ENCODE peak calls at places on chromosomes 16 and 17, in seven cellular contexts. D, Y, V, P, T, Q and B are unnamed samples.

GRCh38 chr16:8872967-8873865 is 4.4 kb upstream of the CARHSP1 start:
- DNase-seq in T (no peak), V (no peak), Y (no peak), Q (no peak), D (no peak), P (no peak), B (no peak)

GRCh38 chr16:69406780-69407331 is 17.6 kb upstream of the CYB5B start:
- DNase-seq in T (peak), P (no peak), Y (no peak), Q (no peak), V (no peak), D (no peak), B (no peak)

GRCh38 chr17:61309857-61310256 is 89.8 kb upstream of the TBX2 start:
- DNase-seq in V (no peak), T (no peak), Y (no peak), D (no peak), P (no peak), Q (peak), B (no peak)

GRCh38 chr17:50266384-50267073 is 7.7 kb upstream of the TMEM92 start:
- DNase-seq in Y (no peak), P (peak), T (peak), D (no peak), Q (peak), V (peak), B (no peak)

GRCh38 chr16:79210629-79211028 is 389.9 kb downstream of the MAF start:
- DNase-seq in T (no peak), D (no peak), Q (no peak), Y (no peak), V (no peak), P (no peak), B (no peak)

GRCh38 chr17:33520404-33521032 is 227.4 kb upstream of the ASIC2 start:
- DNase-seq in Q (no peak), V (no peak), D (peak), P (no peak), Y (no peak), T (no peak), B (peak)

GRCh38 chr16:23508589-23509440 is 1.5 kb downstream of the GGA2 start:
- DNase-seq in P (no peak), T (no peak), Y (no peak), Q (no peak), D (no peak), V (no peak), B (no peak)

GRCh38 chr17:78501241-78502036 is 75.8 kb downstream of the DNAH17 start:
- DNase-seq in P (peak), T (no peak), V (no peak), Y (no peak), D (no peak), Q (no peak), B (no peak)

GRCh38 chr17:17538417-17539391 is 42.5 kb upstream of the RASD1 start:
- DNase-seq in V (no peak), Y (no peak), D (no peak), P (no peak), T (peak), Q (no peak), B (no peak)

GRCh38 chr17:81870155-81870977 is 771 bp downstream of the ARHGDIA start:
- DNase-seq in Q (no peak), P (peak), Y (no peak), V (no peak), T (no peak), D (no peak), B (peak)

GRCh38 chr17:49015924-49016774 is 19.0 kb downstream of the IGF2BP1 start:
- DNase-seq in D (no peak), V (no peak), Q (no peak), Y (no peak), P (no peak), T (no peak), B (no peak)

GRCh38 chr17:74972107-74972972 is at the start of gene HID1:
- DNase-seq in Y (no peak), T (peak), D (peak), V (no peak), P (peak), Q (no peak), B (no peak)

GRCh38 chr16:14244344-14245010 is 173.4 kb downstream of the MRTFB start:
- DNase-seq in P (no peak), D (no peak), V (no peak), Y (no peak), T (no peak), Q (peak), B (no peak)

GRCh38 chr17:50024808-50025207 is 29.8 kb upstream of the DLX3 start:
- DNase-seq in P (no peak), V (no peak), D (no peak), Y (no peak), Q (no peak), T (no peak), B (no peak)

GRCh38 chr16:19167710-19168172 is 299 bp upstream of the SYT17 start:
- DNase-seq in D (no peak), Q (no peak), Y (no peak), T (peak), V (no peak), P (peak), B (no peak)

GRCh38 chr16:58510776-58511628 is 4.3 kb upstream of the SETD6 start:
- DNase-seq in V (peak), Y (no peak), P (peak), D (no peak), Q (no peak), T (no peak), B (no peak)

GRCh38 chr17:45994987-45995386 is 4.1 kb upstream of the STH start:
- DNase-seq in T (peak), P (no peak), Y (no peak), Q (no peak), V (no peak), D (no peak), B (no peak)

GRCh38 chr17:82356028-82356427 is 3.0 kb upstream of the TEX19 start:
- DNase-seq in P (peak), V (no peak), T (peak), Y (no peak), Q (no peak), D (no peak), B (no peak)

GRCh38 chr17:42674755-42675347 is 1.9 kb downstream of the PLEKHH3 start:
- DNase-seq in D (no peak), T (no peak), Y (no peak), Q (no peak), P (peak), V (no peak), B (no peak)

GRCh38 chr17:4162366-4162765 is 19.4 kb downstream of the CYB5D2 start:
- DNase-seq in T (no peak), V (no peak), D (no peak), P (no peak), Y (no peak), Q (no peak), B (no peak)

GRCh38 chr17:8439681-8440080 is 4.0 kb downstream of the NDEL1 start:
- DNase-seq in Q (no peak), Y (no peak), P (no peak), V (no peak), D (no peak), T (no peak), B (no peak)

GRCh38 chr16:88815901-88816589 is 4.3 kb upstream of the APRT start:
- DNase-seq in T (no peak), P (no peak), Q (no peak), V (no peak), D (no peak), Y (no peak), B (no peak)

GRCh38 chr17:75084039-75084660 is 3.6 kb upstream of the SLC16A5 start:
- DNase-seq in V (no peak), Q (no peak), Y (no peak), P (no peak), D (no peak), T (peak), B (no peak)

GRCh38 chr17:32494621-32495346 is 8.0 kb downstream of the CDK5R1 start:
- DNase-seq in Y (no peak), P (no peak), D (peak), Q (no peak), T (no peak), V (no peak), B (no peak)

GRCh38 chr17:81392909-81393654 is 2.2 kb upstream of the BAHCC1 start:
- DNase-seq in P (no peak), Y (no peak), Q (no peak), V (no peak), D (no peak), T (no peak), B (no peak)

GRCh38 chr17:78151514-78152008 is 5.4 kb downstream of the C17orf99 start:
- DNase-seq in D (no peak), P (no peak), T (peak), V (no peak), Q (no peak), Y (no peak), B (no peak)

GRCh38 chr17:81315170-81315884 is 20.2 kb upstream of the SLC38A10 start:
- DNase-seq in D (no peak), P (no peak), V (no peak), Y (no peak), Q (no peak), T (no peak), B (no peak)

GRCh38 chr16:30033270-30033669 is 2.2 kb upstream of the TLCD3B start:
- DNase-seq in T (no peak), P (no peak), Q (no peak), Y (no peak), D (no peak), V (no peak), B (no peak)

GRCh38 chr17:62052765-62053338 is 12.2 kb downstream of the MED13 start:
- DNase-seq in V (no peak), Y (no peak), D (no peak), Q (no peak), P (no peak), T (no peak), B (no peak)

GRCh38 chr16:78444-79145 is 570 bp downstream of the MPG start:
- DNase-seq in D (no peak), Y (no peak), Q (no peak), P (no peak), V (no peak), T (no peak), B (no peak)

GRCh38 chr17:33072421-33073175 is 81.0 kb downstream of the SPACA3 start:
- DNase-seq in V (no peak), Y (no peak), Q (no peak), D (no peak), T (no peak), P (no peak), B (no peak)

DNA sequence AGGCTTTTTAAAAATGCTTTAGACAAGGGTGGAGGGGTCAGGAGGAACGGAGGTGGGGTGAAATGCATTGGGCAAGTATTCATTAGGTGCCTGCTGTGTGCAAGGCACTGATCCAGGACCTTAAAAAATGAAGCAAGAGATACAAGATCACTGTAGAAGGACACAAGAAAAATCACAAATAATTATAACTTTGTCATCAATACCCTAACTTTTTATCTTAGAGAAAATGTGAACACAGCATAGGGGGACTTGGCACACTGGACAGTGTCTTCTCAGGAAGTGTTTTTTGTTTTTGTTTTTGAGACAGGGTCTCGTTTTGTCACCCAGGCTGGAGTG is 7.0 kb downstream of the EPOP start:
- DNase-seq in V (no peak), Y (no peak), T (no peak), P (no peak), Q (no peak), D (no peak), B (no peak)
- TF ChIP-seq CTCF in V (no peak), Y (no peak), T (peak), P (no peak), Q (no peak), D (no peak), B (no peak)

GRCh38 chr17:59607817-59608403 is 11.8 kb upstream of the CLTC start:
- DNase-seq in D (no peak), Q (no peak), Y (no peak), P (no peak), V (no peak), T (no peak), B (no peak)
- TF ChIP-seq CTCF in D (no peak), Q (no peak), Y (no peak), P (peak), V (peak), T (peak), B (no peak)

GRCh38 chr16:82580293-82580900 is 46.4 kb upstream of the CDH13 start:
- DNase-seq in T (no peak), Q (no peak), P (no peak), D (peak), Y (no peak), V (no peak), B (no peak)
- TF ChIP-seq CTCF in T (peak), Q (peak), P (peak), D (peak), Y (peak), V (no peak), B (no peak)

GRCh38 chr16:72910371-72910770 is 137.6 kb downstream of the ZFHX3 start:
- DNase-seq in D (no peak), P (no peak), T (no peak), V (no peak), Q (no peak), Y (no peak), B (no peak)

GRCh38 chr16:72915331-72915730 is 132.6 kb downstream of the ZFHX3 start:
- DNase-seq in Y (no peak), P (no peak), V (no peak), D (no peak), T (no peak), Q (no peak), B (no peak)

GRCh38 chr16:72910875-72911274 is 137.1 kb downstream of the ZFHX3 start:
- DNase-seq in D (no peak), Y (no peak), V (no peak), P (no peak), Q (no peak), T (no peak), B (no peak)

GRCh38 chr16:72909196-72909595 is 138.7 kb downstream of the ZFHX3 start:
- DNase-seq in D (no peak), V (no peak), Y (no peak), P (no peak), T (no peak), Q (no peak), B (no peak)

DNA sequence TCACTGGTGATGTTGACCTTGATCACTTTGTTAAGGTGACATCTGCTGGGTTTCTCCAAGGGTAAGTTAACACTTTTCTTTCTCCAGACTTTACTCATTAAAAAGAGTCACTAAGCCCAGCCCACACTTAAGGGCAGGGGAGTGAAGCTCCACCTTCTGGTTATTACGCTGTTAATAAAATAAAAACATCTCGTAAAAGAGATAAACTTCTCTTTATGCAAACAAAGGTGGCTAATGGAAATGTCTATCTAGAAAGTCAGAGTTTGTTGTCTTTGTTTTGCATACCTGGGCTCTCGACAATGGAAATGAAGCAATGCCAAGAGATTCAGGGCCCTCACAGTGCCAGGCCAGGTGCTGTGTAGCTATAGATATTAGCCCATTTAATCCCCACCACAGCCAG is 134.4 kb downstream of the ZFHX3 start:
- DNase-seq in V (no peak), P (no peak), Y (no peak), D (no peak), T (peak), Q (no peak), B (no peak)
- TF ChIP-seq CTCF in V (no peak), P (no peak), Y (no peak), D (no peak), T (no peak), Q (no peak), B (no peak)

DNA sequence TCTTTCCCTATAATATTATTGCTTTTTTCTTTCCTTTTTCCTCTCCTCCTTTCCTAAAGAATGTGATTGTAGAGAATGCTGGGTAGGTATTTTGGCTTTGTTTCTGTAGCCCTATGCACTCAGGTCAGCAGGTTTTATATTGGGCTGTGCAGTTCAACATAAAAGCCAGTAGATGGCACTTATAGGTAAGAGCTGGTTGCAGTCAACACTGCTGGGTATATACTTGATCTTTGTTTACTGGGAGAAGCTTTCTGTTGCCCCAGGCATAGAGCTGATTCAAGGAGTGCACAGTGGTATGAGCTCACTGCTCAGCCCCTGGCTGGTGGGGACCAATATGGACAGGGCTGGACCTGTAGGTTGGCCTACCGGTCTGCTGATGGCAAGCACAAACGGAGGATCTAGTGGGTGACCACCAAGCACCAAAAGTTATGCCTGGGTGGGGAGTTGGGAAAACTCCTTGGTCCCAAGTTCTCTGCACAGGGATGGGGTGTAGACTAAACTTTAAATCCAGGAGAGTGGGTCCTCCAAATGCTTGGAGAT is 378.9 kb downstream of the PMP22 start:
- DNase-seq in P (no peak), Y (no peak), T (no peak), Q (no peak), V (no peak), D (no peak), B (no peak)
- TF ChIP-seq CTCF in P (no peak), Y (no peak), T (peak), Q (peak), V (no peak), D (peak), B (no peak)

GRCh38 chr17:2635675-2636074 is 42.2 kb downstream of the PAFAH1B1 start:
- DNase-seq in D (no peak), T (no peak), V (no peak), Y (no peak), P (no peak), Q (no peak), B (no peak)

GRCh38 chr17:2634361-2634960 is 41.0 kb downstream of the PAFAH1B1 start:
- DNase-seq in Y (no peak), D (no peak), V (no peak), T (peak), P (no peak), Q (no peak), B (no peak)

GRCh38 chr17:2635241-2635640 is 41.8 kb downstream of the PAFAH1B1 start:
- DNase-seq in V (no peak), T (no peak), Y (no peak), P (no peak), Q (no peak), D (no peak), B (no peak)

GRCh38 chr17:2636169-2636930 is 42.9 kb downstream of the PAFAH1B1 start:
- DNase-seq in V (no peak), Q (no peak), D (no peak), T (no peak), Y (no peak), P (no peak), B (no peak)

GRCh38 chr17:2631211-2631610 is 37.8 kb downstream of the PAFAH1B1 start:
- DNase-seq in Y (no peak), D (no peak), T (no peak), V (no peak), P (no peak), Q (no peak), B (no peak)
- TF ChIP-seq CTCF in Y (no peak), D (no peak), T (no peak), V (no peak), P (no peak), Q (no peak), B (no peak)